ENCODE peak calls at places on chromosomes 2 and 18, in four cellular contexts. K is DND-41, R is ovary, C is fibroblast of pulmonary artery. U is an unnamed sample.

GRCh38 chr2:78778756-78779510 is 246.6 kb upstream of the REG3G start:
- DNase-seq in K (no peak), C (no peak), R (no peak), U (no peak)

GRCh38 chr2:168424112-168424951 is 31.7 kb upstream of the CERS6 start:
- DNase-seq in R (no peak), K (no peak), C (peak; percentile 40), U (no peak)

GRCh38 chr2:163604941-163605555 is 130.8 kb downstream of the FIGN start:
- DNase-seq in R (no peak), C (peak; percentile 55), K (no peak), U (no peak)

GRCh38 chr2:168952424-168952823 is 51.3 kb downstream of the G6PC2 start:
- DNase-seq in C (no peak), R (no peak), K (no peak), U (no peak)

GRCh38 chr2:238123218-238123971 is 15.1 kb upstream of the KLHL30 start:
- DNase-seq in R (no peak), C (no peak), K (no peak), U (no peak)

GRCh38 chr2:55511508-55512124 is 7.9 kb upstream of the CFAP36 start:
- DNase-seq in K (no peak), R (no peak), C (peak; percentile 67), U (no peak)

GRCh38 chr2:144550916-144551315 is 31.0 kb upstream of the ZEB2 start:
- DNase-seq in C (no peak), K (no peak), R (no peak), U (no peak)

GRCh38 chr18:62505669-62506494 is 16.9 kb upstream of the ZCCHC2 start:
- DNase-seq in C (peak; percentile 8), K (peak; percentile 36), R (no peak), U (no peak)

GRCh38 chr2:212448698-212449097 is 89.9 kb downstream of the ERBB4 start:
- DNase-seq in K (no peak), R (no peak), C (no peak), U (no peak)

GRCh38 chr2:138504092-138504491 is 2.5 kb downstream of the SPOPL start:
- DNase-seq in C (no peak), K (no peak), R (no peak), U (no peak)

GRCh38 chr2:854460-854859 is 96.2 kb upstream of the SNTG2 start:
- DNase-seq in K (no peak), R (no peak), C (peak; percentile 13), U (no peak)

GRCh38 chr2:54722641-54723299 is 692 bp upstream of the EML6 start:
- DNase-seq in C (peak; percentile 73), R (no peak), K (no peak), U (no peak)

GRCh38 chr2:6499691-6500090 is 366.0 kb downstream of the CMPK2 start:
- DNase-seq in R (no peak), C (no peak), K (no peak), U (no peak)

GRCh38 chr2:164974221-164974620 is 18.9 kb upstream of the SLC38A11 start:
- DNase-seq in K (no peak), R (no peak), C (no peak), U (no peak)

GRCh38 chr2:6043238-6043637 is 351.1 kb downstream of the SOX11 start:
- DNase-seq in R (no peak), K (no peak), C (no peak), U (no peak)

GRCh38 chr2:146986161-146986560 is 858.7 kb upstream of the ACVR2A start:
- DNase-seq in R (no peak), C (peak; percentile 79), K (no peak), U (no peak)

GRCh38 chr18:31946305-31947046 is 3.5 kb upstream of the TRAPPC8 start:
- DNase-seq in C (no peak), K (no peak), R (no peak), U (no peak)

GRCh38 chr18:31943895-31944816 is 1.2 kb upstream of the TRAPPC8 start:
- DNase-seq in C (no peak), K (no peak), R (no peak), U (no peak)

GRCh38 chr18:31942301-31942998 is 478 bp downstream of the TRAPPC8 start:
- DNase-seq in R (peak; percentile 11), K (peak; percentile 38), C (peak; percentile 52), U (peak; percentile 67)

GRCh38 chr18:31942999-31943894 is at the start of gene TRAPPC8:
- DNase-seq in R (peak; percentile 96), C (peak; percentile 99), K (peak; percentile 94), U (peak; percentile 99)

DNA sequence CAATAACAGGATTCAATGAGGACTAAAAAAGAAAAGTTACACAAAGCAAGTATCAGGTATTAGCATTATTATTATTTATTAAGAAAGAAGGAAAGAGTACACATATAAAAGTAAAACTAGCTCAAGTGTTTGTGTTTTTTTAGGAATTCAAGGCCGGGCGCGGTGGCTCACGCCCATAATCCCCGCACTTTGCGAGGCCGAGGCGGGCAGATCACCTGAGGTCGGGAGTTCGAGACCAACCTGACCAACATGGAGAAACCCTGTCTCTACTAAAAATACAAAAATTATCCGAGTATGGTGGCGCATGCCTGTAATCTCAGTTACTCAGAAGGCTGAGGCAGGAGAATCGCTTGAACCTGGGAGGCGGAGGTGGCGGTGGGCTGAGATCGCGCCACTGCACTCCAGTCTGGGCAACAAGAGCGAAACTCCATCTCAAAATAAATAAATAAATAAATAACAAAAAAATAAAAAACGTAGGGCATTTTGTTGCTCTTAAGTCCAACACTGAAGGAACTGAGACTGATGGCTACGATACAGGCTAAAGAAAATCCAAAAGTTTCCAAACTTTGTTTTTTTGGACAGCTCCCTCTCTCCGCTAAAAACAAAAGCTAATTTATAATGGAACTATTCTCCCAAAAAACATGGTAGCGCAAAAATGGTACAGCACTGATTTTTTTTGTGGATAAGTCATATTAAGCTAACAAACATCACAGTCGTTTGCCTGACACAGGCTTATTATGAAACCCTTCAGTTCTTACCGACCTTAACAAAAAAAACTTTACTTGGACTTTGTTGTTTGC is 1.7 kb downstream of the TRAPPC8 start:
- DNase-seq in K (no peak), R (no peak), C (no peak), U (no peak)
- H3K4me3 ChIP-seq in K (peak overlapping the region; percentile 90), R (peak overlapping the region; percentile 62), C (peak overlapping the region; percentile 95), U (peak overlapping the region; percentile 89)

GRCh38 chr2:65999790-66000189 is 435.1 kb upstream of the MEIS1 start:
- DNase-seq in R (no peak), C (no peak), K (no peak), U (no peak)
- TF ChIP-seq CTCF in R (no peak), C (no peak), K (peak; percentile 16), U (peak; percentile 2)

GRCh38 chr2:96538487-96539214 is 2.1 kb downstream of the ARID5A start:
- DNase-seq in K (peak; percentile 90), R (no peak), C (no peak), U (peak; percentile 79)
- H3K4me3 ChIP-seq in K (peak overlapping the region; percentile 54), R (peak overlapping the region; percentile 72), C (peak overlapping the region; percentile 71), U (peak overlapping the region; percentile 58)

GRCh38 chr18:32888311-32888710 is 115.5 kb upstream of the KLHL14 start:
- DNase-seq in C (no peak), R (no peak), K (no peak), U (no peak)
- TF ChIP-seq CTCF in C (no peak), R (no peak), K (no peak), U (no peak)

DNA sequence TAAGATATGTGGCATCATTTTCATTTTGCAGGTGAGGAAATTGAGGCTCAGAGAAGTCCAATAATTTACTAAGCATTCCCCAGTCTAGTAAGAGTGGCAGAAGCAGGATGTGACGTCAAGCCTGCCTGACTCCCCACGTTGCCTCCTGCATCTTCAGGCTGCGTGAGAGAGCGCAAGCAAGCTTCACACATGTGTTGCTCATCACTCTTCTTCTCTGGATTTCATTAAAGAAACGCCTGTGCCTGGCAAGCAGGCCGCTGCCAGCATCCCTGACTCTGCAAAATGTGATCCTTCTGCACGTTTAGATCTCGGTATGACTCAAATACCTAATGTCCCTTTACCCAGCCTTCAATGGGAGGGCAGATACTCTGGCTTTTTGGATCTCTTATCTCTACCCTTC is 96.8 kb downstream of the PRKCE start:
- DNase-seq in K (no peak), C (peak; percentile 40), R (no peak), U (no peak)
- H3K4me3 ChIP-seq in K (no peak overlapping the region), C (no peak overlapping the region), R (no peak overlapping the region), U (no peak overlapping the region)

GRCh38 chr2:21627938-21628337 is 504.2 kb downstream of the TDRD15 start:
- DNase-seq in K (no peak), C (no peak), R (no peak), U (no peak)
- TF ChIP-seq CTCF in K (no peak), C (no peak), R (no peak), U (no peak)

DNA sequence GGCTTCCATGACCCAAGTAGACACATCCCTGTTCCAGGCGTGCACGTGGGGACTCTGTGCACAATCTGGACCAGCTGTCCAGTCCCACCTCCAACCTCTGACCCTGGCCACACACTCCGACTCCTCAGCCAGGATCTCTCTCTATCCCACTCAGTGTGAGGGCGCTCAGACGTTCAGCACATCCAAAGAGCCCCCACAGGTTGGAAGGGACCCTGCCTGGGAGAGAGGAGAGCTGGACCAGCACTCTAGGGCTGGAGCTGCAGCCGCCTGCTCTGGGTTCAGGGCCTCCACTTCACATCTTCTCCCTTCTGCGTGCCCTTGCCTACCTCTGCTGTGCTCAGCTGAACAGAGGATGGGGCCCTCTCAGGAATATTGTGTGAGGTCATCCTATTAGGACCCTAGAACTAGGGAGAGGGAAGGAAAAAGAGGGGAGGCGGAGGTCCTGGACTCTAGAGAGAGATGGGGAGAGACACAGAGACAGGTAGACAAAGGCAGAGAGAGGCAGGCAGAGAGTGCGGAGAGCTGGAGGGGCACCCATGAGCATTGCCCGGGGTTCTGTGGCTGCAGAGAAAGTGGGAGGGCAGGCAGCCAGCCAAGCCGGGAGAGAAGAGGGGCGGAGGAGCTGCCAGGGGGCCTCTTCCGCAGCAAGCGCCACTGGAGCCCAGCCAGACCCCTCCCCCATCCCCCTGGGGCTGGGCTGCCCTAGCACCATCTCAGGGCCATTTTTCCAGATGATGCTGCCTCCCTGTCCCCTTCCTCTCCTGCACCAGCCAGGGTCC is 8.2 kb upstream of the TNS1 start:
- DNase-seq in C (peak; percentile 44), K (no peak), R (no peak), U (no peak)
- H3K4me3 ChIP-seq in C (peak overlapping the region; percentile 67), K (no peak overlapping the region), R (no peak overlapping the region), U (peak overlapping the region; percentile 45)

GRCh38 chr18:22195052-22195451 is 25.7 kb downstream of the GATA6 start:
- DNase-seq in K (no peak), C (no peak), R (no peak), U (no peak)
- TF ChIP-seq CTCF in K (no peak), C (no peak), R (no peak), U (no peak)

U was measured in HL-60.